ENCODE peak calls at places on chromosomes 7 and 10, in six cellular contexts. L is H1, C is K562, I is GM12878, R is SK-N-SH, D is HepG2. M is an unnamed sample.

GRCh38 chr10:101560293-101561067 is 27.6 kb downstream of the POLL start:
- DNase-seq in I (no peak), R (no peak), D (no peak), L (no peak), C (no peak), M (no peak)

GRCh38 chr10:104331208-104331838 is 6.9 kb downstream of the ITPRIP start:
- DNase-seq in D (peak), R (no peak), L (no peak), I (no peak), C (no peak), M (no peak)

GRCh38 chr10:123808873-123809272 is 82.7 kb downstream of the CPXM2 start:
- DNase-seq in C (no peak), D (no peak), L (no peak), I (no peak), R (no peak), M (no peak)

GRCh38 chr10:88728107-88728763 is 22.2 kb downstream of the LIPK start:
- DNase-seq in R (no peak), C (peak), D (peak), I (no peak), L (peak), M (no peak)

GRCh38 chr7:24902276-24902675 is 77.7 kb downstream of the OSBPL3 start:
- DNase-seq in C (no peak), I (no peak), L (no peak), R (no peak), D (no peak), M (no peak)

GRCh38 chr10:4763513-4763912 is 62.5 kb upstream of the AKR1E2 start:
- DNase-seq in L (no peak), C (no peak), D (no peak), R (no peak), I (no peak), M (no peak)

GRCh38 chr10:114389429-114389828 is 14.9 kb downstream of the AFAP1L2 start:
- DNase-seq in D (no peak), R (no peak), C (no peak), I (no peak), L (no peak), M (peak)

GRCh38 chr7:78702770-78703169 is 750.7 kb downstream of the MAGI2 start:
- DNase-seq in C (no peak), D (no peak), R (no peak), I (no peak), L (no peak), M (no peak)

GRCh38 chr10:104834580-104834979 is 193.5 kb downstream of the SORCS3 start:
- DNase-seq in I (no peak), L (no peak), D (no peak), R (no peak), C (no peak), M (no peak)

GRCh38 chr10:24350111-24350921 is 141.4 kb downstream of the KIAA1217 start:
- DNase-seq in I (no peak), R (no peak), C (no peak), D (no peak), L (no peak), M (no peak)

GRCh38 chr10:74231375-74231774 is 80.4 kb downstream of the ADK start:
- DNase-seq in I (no peak), R (no peak), C (peak), D (peak), L (no peak), M (no peak)

GRCh38 chr10:31645786-31646185 is 282.8 kb downstream of the ARHGAP12 start:
- DNase-seq in D (no peak), R (no peak), I (no peak), C (no peak), L (no peak), M (no peak)

GRCh38 chr7:129186749-129187260 is 1.6 kb upstream of the SMO start:
- DNase-seq in L (no peak), R (no peak), D (no peak), I (no peak), C (no peak), M (no peak)

GRCh38 chr7:149872419-149873073 is 1.2 kb upstream of the ATP6V0E2 start:
- DNase-seq in R (peak), I (no peak), C (peak), D (peak), L (no peak), M (peak)

GRCh38 chr10:13542533-13542932 is 13.7 kb upstream of the BEND7 start:
- DNase-seq in C (no peak), D (no peak), R (no peak), L (no peak), I (no peak), M (no peak)

GRCh38 chr10:1142596-1142995 is 86.4 kb downstream of the WDR37 start:
- DNase-seq in L (no peak), I (no peak), R (no peak), C (no peak), D (no peak), M (no peak)

DNA sequence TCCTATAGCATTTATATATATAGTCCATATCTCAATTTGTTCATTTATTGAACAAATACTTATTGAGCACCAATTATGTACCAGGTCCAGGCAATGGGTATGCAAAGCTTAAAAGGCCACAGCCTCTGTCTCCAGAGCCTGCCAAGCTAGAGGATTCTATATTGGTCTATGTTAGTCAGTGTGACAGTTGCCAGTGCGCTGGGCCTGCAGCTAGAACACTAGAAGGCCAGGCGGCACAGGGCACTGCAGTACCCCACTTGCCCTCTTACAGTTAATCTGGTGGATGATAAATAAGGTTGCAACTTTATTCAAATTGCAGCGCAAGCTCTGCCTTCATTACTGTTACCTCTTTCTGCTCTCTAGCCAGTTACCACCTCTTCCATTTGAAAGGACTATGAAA is 68.8 kb downstream of the PPP1R3C start:
- DNase-seq in R (no peak), C (no peak), D (no peak), L (no peak), I (no peak), M (no peak)
- TF ChIP-seq CHD2 in R (no peak), C (no peak), D (no peak), L (no peak), I (no peak), M (no peak)

DNA sequence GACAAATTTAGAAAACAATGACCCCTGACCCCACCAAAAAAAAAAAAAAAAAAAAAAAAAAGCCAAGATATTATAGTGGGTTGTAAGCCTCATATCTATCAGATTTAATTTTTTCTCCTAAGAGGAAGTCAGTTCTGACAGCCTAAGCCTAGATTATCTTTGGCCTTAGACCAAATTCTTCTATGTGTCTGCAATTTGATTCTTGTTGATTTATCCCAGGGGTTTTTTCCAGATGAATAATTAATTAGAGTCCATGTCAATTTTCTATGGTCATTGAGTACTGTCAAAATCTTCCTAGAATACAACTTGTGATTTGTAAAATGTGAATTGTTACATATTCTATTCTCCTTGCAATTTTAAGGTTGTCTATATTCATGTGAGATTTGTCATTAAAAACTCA is 151.6 kb upstream of the CACNA2D1 start:
- DNase-seq in C (no peak), D (no peak), R (no peak), I (no peak), L (no peak), M (no peak)
- TF ChIP-seq RFX5 in C (no peak), D (no peak), R (no peak), I (no peak), L (no peak), M (no peak)

GRCh38 chr10:29324220-29324831 is 35.5 kb downstream of the LYZL1 start:
- DNase-seq in L (no peak), C (no peak), D (peak), I (no peak), R (no peak), M (no peak)
- TF ChIP-seq CHD2 in L (no peak), C (no peak), D (no peak), I (no peak), R (no peak), M (no peak)

GRCh38 chr7:2075811-2076210 is 156.9 kb downstream of the MAD1L1 start:
- DNase-seq in L (no peak), R (no peak), D (no peak), C (no peak), I (no peak), M (no peak)
- TF ChIP-seq RFX5 in L (no peak), R (no peak), D (no peak), C (no peak), I (no peak), M (no peak)

DNA sequence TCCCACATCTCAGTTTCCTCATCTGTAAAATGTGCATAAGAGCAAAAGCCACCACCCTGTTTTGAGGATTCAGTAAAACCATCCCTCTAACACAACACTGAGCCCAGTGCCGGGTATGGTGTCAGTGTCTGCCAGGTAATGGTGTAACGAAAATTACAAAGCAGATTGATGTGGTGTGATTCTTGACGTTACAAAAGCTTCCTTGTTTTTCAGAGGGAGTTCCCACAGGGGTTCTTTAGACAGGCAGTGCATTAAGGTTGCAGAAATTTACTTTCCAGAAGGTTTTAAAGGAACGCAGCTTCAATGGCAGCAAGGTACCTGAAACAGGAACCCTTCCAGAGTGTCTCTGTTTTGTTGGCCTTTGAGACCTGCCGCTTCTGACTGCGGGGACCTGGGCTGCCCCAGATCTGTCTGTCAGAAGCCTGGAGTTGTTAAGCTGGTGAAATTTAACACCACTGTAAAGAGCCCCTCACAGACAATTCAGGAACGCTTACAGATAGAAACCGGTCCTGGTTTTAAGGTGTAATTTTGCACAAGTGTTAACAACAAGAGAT is 168.3 kb downstream of the CUX1 start:
- DNase-seq in L (no peak), R (no peak), I (no peak), C (no peak), D (no peak), M (no peak)
- TF ChIP-seq CHD2 in L (no peak), R (no peak), I (no peak), C (no peak), D (no peak), M (no peak)

DNA sequence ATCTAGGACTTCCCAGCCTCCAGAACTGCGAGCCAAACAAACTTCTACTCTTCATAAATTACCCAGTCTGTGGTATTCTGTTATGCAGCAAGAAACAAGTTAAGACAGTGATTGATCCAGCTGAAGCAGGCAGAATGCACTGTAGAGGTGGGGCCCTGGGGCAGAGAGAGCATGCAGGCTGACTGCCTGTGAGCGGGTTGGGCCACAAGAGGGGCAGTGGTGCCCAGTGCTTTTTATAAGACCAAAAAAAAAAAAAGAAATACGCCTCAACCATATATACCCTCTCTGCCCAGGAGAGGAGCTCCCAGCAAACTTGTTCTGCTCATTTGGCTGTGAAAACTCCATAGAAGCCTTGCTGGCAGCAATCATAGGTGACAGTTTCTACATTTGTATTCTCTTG is 104.7 kb downstream of the SORBS1 start:
- DNase-seq in I (no peak), L (no peak), C (no peak), R (no peak), D (no peak), M (no peak)
- TF ChIP-seq RFX5 in I (no peak), L (no peak), C (no peak), R (no peak), D (no peak), M (no peak)

GRCh38 chr7:54687518-54688212 is 71.3 kb downstream of the SEC61G start:
- DNase-seq in C (no peak), D (no peak), L (no peak), I (no peak), R (no peak), M (no peak)
- TF ChIP-seq CHD2 in C (no peak), D (no peak), L (no peak), I (no peak), R (no peak), M (no peak)

GRCh38 chr7:112199035-112199655 is 7.1 kb downstream of the DOCK4 start:
- DNase-seq in L (no peak), R (no peak), D (no peak), I (no peak), C (no peak), M (peak)
- TF ChIP-seq RFX5 in L (no peak), R (no peak), D (no peak), I (no peak), C (no peak), M (no peak)